ENCODE peak calls at places on chromosomes 7 and 10, in ten cellular contexts. One of them, this sample, is unnamed.

GRCh38 chr7:29239638-29240037 is 45.1 kb downstream of the CHN2 start:
- DNase-seq in fibroblast of lung: no peak
- DNase-seq in T1000: no peak
- DNase-seq in prostate gland: no peak
- DNase-seq in bronchial epithelial cell: peak; percentile 22
- DNase-seq in GM23248: peak; percentile 9
- DNase-seq in T-helper 9 cell: no peak
- DNase-seq in nephron progenitor cell: no peak
- DNase-seq in Calu3: peak; percentile 67
- DNase-seq in iris pigment epithelial cell: no peak
- DNase-seq in this sample: no peak

GRCh38 chr10:117133273-117134083 is 4.6 kb downstream of the VAX1 start:
- DNase-seq in fibroblast of lung: no peak
- DNase-seq in T1000: no peak
- DNase-seq in prostate gland: no peak
- DNase-seq in bronchial epithelial cell: no peak
- DNase-seq in GM23248: no peak
- DNase-seq in T-helper 9 cell: no peak
- DNase-seq in nephron progenitor cell: peak; percentile 18
- DNase-seq in Calu3: no peak
- DNase-seq in iris pigment epithelial cell: no peak
- DNase-seq in this sample: no peak

GRCh38 chr7:133070562-133070961 is 11.3 kb downstream of the CHCHD3 start:
- DNase-seq in fibroblast of lung: peak; percentile 13
- DNase-seq in T1000: no peak
- DNase-seq in prostate gland: no peak
- DNase-seq in bronchial epithelial cell: peak; percentile 25
- DNase-seq in GM23248: no peak
- DNase-seq in T-helper 9 cell: no peak
- DNase-seq in nephron progenitor cell: no peak
- DNase-seq in Calu3: no peak
- DNase-seq in iris pigment epithelial cell: no peak
- DNase-seq in this sample: no peak

GRCh38 chr7:75776295-75776971 is 4.4 kb upstream of the CCL26 start:
- DNase-seq in fibroblast of lung: peak; percentile 98
- DNase-seq in T1000: peak; percentile 17
- DNase-seq in prostate gland: no peak
- DNase-seq in bronchial epithelial cell: peak; percentile 71
- DNase-seq in GM23248: peak; percentile 92
- DNase-seq in T-helper 9 cell: peak; percentile 1
- DNase-seq in nephron progenitor cell: no peak
- DNase-seq in Calu3: peak; percentile 1
- DNase-seq in iris pigment epithelial cell: peak; percentile 79
- DNase-seq in this sample: peak; percentile 21

GRCh38 chr7:98556288-98556687 is 60.8 kb upstream of the NPTX2 start:
- DNase-seq in fibroblast of lung: no peak
- DNase-seq in T1000: no peak
- DNase-seq in prostate gland: peak; percentile 20
- DNase-seq in bronchial epithelial cell: no peak
- DNase-seq in GM23248: no peak
- DNase-seq in T-helper 9 cell: no peak
- DNase-seq in nephron progenitor cell: no peak
- DNase-seq in Calu3: no peak
- DNase-seq in iris pigment epithelial cell: no peak
- DNase-seq in this sample: no peak

GRCh38 chr10:104766341-104766740 is 125.3 kb downstream of the SORCS3 start:
- DNase-seq in fibroblast of lung: peak; percentile 24
- DNase-seq in T1000: peak; percentile 10
- DNase-seq in prostate gland: no peak
- DNase-seq in bronchial epithelial cell: peak; percentile 63
- DNase-seq in GM23248: peak; percentile 4
- DNase-seq in T-helper 9 cell: no peak
- DNase-seq in nephron progenitor cell: no peak
- DNase-seq in Calu3: no peak
- DNase-seq in iris pigment epithelial cell: peak; percentile 1
- DNase-seq in this sample: no peak

GRCh38 chr7:50610521-50611277 is 45.5 kb upstream of the DDC start:
- DNase-seq in fibroblast of lung: peak; percentile 85
- DNase-seq in T1000: no peak
- DNase-seq in prostate gland: no peak
- DNase-seq in bronchial epithelial cell: peak; percentile 78
- DNase-seq in GM23248: peak; percentile 76
- DNase-seq in T-helper 9 cell: peak; percentile 37
- DNase-seq in nephron progenitor cell: no peak
- DNase-seq in Calu3: no peak
- DNase-seq in iris pigment epithelial cell: peak; percentile 84
- DNase-seq in this sample: no peak

GRCh38 chr7:31919678-31920369 is 150.4 kb downstream of the PDE1C start:
- DNase-seq in fibroblast of lung: no peak
- DNase-seq in T1000: no peak
- DNase-seq in prostate gland: no peak
- DNase-seq in bronchial epithelial cell: no peak
- DNase-seq in GM23248: no peak
- DNase-seq in T-helper 9 cell: no peak
- DNase-seq in nephron progenitor cell: no peak
- DNase-seq in Calu3: no peak
- DNase-seq in iris pigment epithelial cell: no peak
- DNase-seq in this sample: no peak

GRCh38 chr10:125633517-125633999 is 49.4 kb downstream of the TEX36 start:
- DNase-seq in fibroblast of lung: peak; percentile 56
- DNase-seq in T1000: no peak
- DNase-seq in prostate gland: peak; percentile 83
- DNase-seq in bronchial epithelial cell: peak; percentile 27
- DNase-seq in GM23248: no peak
- DNase-seq in T-helper 9 cell: no peak
- DNase-seq in nephron progenitor cell: no peak
- DNase-seq in Calu3: peak; percentile 21
- DNase-seq in iris pigment epithelial cell: peak; percentile 7
- DNase-seq in this sample: no peak

This sample was measured in SW 1271.